ENCODE peak calls at places on chromosomes 12 and 14, in ten cellular contexts. M is AG04450, C is choroid plexus epithelial cell, E is cardiac fibroblast, U is heart right ventricle, H is A549, N is astrocyte of the spinal cord, Q is epithelial cell of esophagus, O is omental fat pad, B is fibroblast of mammary gland. P is an unnamed sample.

GRCh38 chr12:95116773-95117172 is 43.4 kb upstream of the NR2C1 start:
- DNase-seq in M (no peak), C (no peak), E (no peak), U (no peak), H (peak), N (no peak), Q (peak), O (no peak), B (no peak), P (no peak)

GRCh38 chr12:89250648-89251047 is 101.7 kb downstream of the DUSP6 start:
- DNase-seq in M (no peak), C (no peak), E (no peak), U (no peak), H (no peak), N (no peak), Q (peak), O (no peak), B (peak), P (no peak)

GRCh38 chr14:96246535-96246839 is 9.5 kb upstream of the BDKRB1 start:
- DNase-seq in M (peak), C (peak), E (peak), U (no peak), H (peak), N (peak), Q (peak), O (no peak), B (peak), P (no peak)

GRCh38 chr12:123787466-123787865 is 25.4 kb downstream of the DNAH10 start:
- DNase-seq in M (no peak), C (no peak), E (no peak), U (no peak), H (no peak), N (no peak), Q (no peak), O (no peak), B (no peak), P (no peak)

GRCh38 chr12:52833922-52834726 is at the start of gene KRT79:
- DNase-seq in M (no peak), C (no peak), E (no peak), U (no peak), H (no peak), N (no peak), Q (no peak), O (no peak), B (no peak), P (peak)

GRCh38 chr12:46659844-46660243 is 166.0 kb downstream of the SLC38A4 start:
- DNase-seq in M (no peak), C (peak), E (peak), U (no peak), H (no peak), N (no peak), Q (no peak), O (no peak), B (peak), P (no peak)

GRCh38 chr12:57085999-57086950 is 2.6 kb upstream of the NAB2 start:
- DNase-seq in M (no peak), C (peak), E (peak), U (peak), H (peak), N (peak), Q (peak), O (no peak), B (peak), P (peak)

GRCh38 chr12:113416091-113416754 is 6.0 kb upstream of the SDSL start:
- DNase-seq in M (no peak), C (peak), E (no peak), U (no peak), H (no peak), N (no peak), Q (no peak), O (no peak), B (peak), P (no peak)

GRCh38 chr12:106446429-106447092 is 89.0 kb downstream of the POLR3B start:
- DNase-seq in M (no peak), C (no peak), E (no peak), U (no peak), H (no peak), N (peak), Q (no peak), O (no peak), B (no peak), P (no peak)

GRCh38 chr12:70907412-70907811 is 13.1 kb downstream of the PTPRR start:
- DNase-seq in M (no peak), C (no peak), E (peak), U (no peak), H (no peak), N (no peak), Q (no peak), O (no peak), B (no peak), P (no peak)

GRCh38 chr14:104138891-104139459 is 588 bp downstream of the KIF26A start:
- DNase-seq in M (no peak), C (peak), E (peak), U (peak), H (no peak), N (no peak), Q (peak), O (no peak), B (no peak), P (peak)

GRCh38 chr14:51357250-51357649 is 117.2 kb downstream of the TMX1 start:
- DNase-seq in M (no peak), C (peak), E (no peak), U (no peak), H (no peak), N (peak), Q (peak), O (no peak), B (no peak), P (no peak)

GRCh38 chr14:67814826-67815225 is 1.6 kb downstream of the ZFYVE26 start:
- DNase-seq in M (no peak), C (no peak), E (no peak), U (no peak), H (no peak), N (no peak), Q (no peak), O (no peak), B (no peak), P (no peak)

GRCh38 chr12:30909088-30909688 is 17.4 kb upstream of the TSPAN11 start:
- DNase-seq in M (no peak), C (no peak), E (no peak), U (no peak), H (no peak), N (no peak), Q (no peak), O (no peak), B (peak), P (no peak)

GRCh38 chr12:55716582-55717396 is 943 bp downstream of the BLOC1S1 start:
- DNase-seq in M (no peak), C (no peak), E (peak), U (no peak), H (no peak), N (no peak), Q (no peak), O (no peak), B (peak), P (peak)

GRCh38 chr12:110744697-110745264 is 2.1 kb upstream of the PPP1CC start:
- DNase-seq in M (no peak), C (no peak), E (no peak), U (no peak), H (no peak), N (no peak), Q (peak), O (no peak), B (no peak), P (no peak)

GRCh38 chr12:4164591-4165558 is 108.7 kb upstream of the CCND2 start:
- DNase-seq in M (peak), C (peak), E (peak), U (peak), H (no peak), N (peak), Q (peak), O (no peak), B (peak), P (peak)

GRCh38 chr14:104639889-104640548 is 35.4 kb upstream of the TMEM179 start:
- DNase-seq in M (no peak), C (peak), E (peak), U (peak), H (peak), N (peak), Q (peak), O (no peak), B (peak), P (peak)

GRCh38 chr14:91484186-91484585 is 25.9 kb downstream of the PPP4R3A start:
- DNase-seq in M (no peak), C (no peak), E (no peak), U (no peak), H (no peak), N (no peak), Q (no peak), O (no peak), B (no peak), P (no peak)

GRCh38 chr12:110281549-110282342 is 699 bp downstream of the ATP2A2 start:
- DNase-seq in M (no peak), C (peak), E (peak), U (peak), H (peak), N (peak), Q (peak), O (peak), B (peak), P (peak)

GRCh38 chr12:85568395-85569103 is 267.7 kb downstream of the RASSF9 start:
- DNase-seq in M (no peak), C (no peak), E (no peak), U (no peak), H (no peak), N (no peak), Q (peak), O (no peak), B (no peak), P (no peak)

DNA sequence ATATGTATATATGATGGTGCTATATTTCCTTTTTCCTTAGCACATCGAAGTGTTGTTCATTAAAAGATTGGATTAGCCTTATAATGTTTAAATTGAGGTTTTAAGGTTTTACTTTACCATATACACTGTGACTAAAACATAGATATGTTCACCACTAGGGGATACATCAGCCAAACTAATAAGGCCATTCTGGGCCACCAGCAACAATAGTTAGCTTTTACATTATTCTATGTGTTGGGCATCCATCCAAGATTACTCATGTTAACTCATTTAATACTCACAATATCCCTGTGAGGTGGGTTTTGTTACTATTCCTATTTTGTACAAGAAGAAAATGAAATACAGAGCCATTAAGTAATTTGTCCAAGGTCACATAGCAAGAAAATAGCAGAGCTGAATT is 202.6 kb upstream of the AVPR1A start:
- DNase-seq in M (no peak), C (peak), E (peak), U (no peak), H (no peak), N (peak), Q (peak), O (no peak), B (peak), P (no peak)
- TF ChIP-seq CTCF in M (no peak), C (no peak), E (peak), U (no peak), H (no peak), N (peak), Q (peak), O (no peak), B (no peak), P (no peak)

GRCh38 chr12:12723681-12724420 is 6.7 kb downstream of the CDKN1B start:
- DNase-seq in M (no peak), C (peak), E (peak), U (peak), H (peak), N (peak), Q (peak), O (no peak), B (no peak), P (peak)

GRCh38 chr12:12725956-12726542 is 8.9 kb downstream of the CDKN1B start:
- DNase-seq in M (no peak), C (no peak), E (no peak), U (no peak), H (no peak), N (no peak), Q (no peak), O (no peak), B (no peak), P (no peak)

GRCh38 chr12:12726543-12727093 is 9.4 kb downstream of the CDKN1B start:
- DNase-seq in M (no peak), C (peak), E (peak), U (no peak), H (peak), N (peak), Q (peak), O (no peak), B (peak), P (no peak)

GRCh38 chr12:12724421-12725085 is 7.4 kb downstream of the CDKN1B start:
- DNase-seq in M (no peak), C (peak), E (peak), U (no peak), H (peak), N (peak), Q (no peak), O (no peak), B (no peak), P (peak)

GRCh38 chr12:12725086-12725955 is 8.2 kb downstream of the CDKN1B start:
- DNase-seq in M (peak), C (peak), E (peak), U (peak), H (peak), N (peak), Q (peak), O (peak), B (peak), P (peak)
- TF ChIP-seq CTCF in M (no peak), C (no peak), E (no peak), U (peak), H (no peak), N (no peak), Q (peak), O (no peak), B (no peak), P (no peak)

DNA sequence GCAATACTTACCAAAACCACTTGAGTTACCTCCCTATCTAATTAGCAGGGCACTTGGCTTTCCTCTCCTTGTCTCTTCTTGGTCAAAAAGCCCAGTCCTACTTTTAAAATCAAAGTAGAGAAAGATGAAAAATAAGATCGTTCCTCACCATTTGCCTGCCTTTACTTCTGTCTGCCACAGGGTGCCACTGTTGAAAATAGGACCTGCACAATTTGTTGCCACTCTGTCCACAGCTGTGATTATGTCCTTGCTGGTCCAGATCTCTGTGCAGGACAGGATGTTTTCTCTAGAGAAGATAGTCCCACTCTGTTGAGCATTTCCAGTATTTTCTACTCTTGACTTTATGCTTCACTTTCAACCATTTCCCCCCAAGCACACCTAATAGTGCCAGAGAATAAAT is 179.9 kb downstream of the PDZRN4 start:
- DNase-seq in M (no peak), C (peak), E (no peak), U (no peak), H (no peak), N (no peak), Q (peak), O (no peak), B (peak), P (no peak)
- TF ChIP-seq CTCF in M (peak), C (peak), E (peak), U (no peak), H (no peak), N (peak), Q (peak), O (no peak), B (peak), P (no peak)

DNA sequence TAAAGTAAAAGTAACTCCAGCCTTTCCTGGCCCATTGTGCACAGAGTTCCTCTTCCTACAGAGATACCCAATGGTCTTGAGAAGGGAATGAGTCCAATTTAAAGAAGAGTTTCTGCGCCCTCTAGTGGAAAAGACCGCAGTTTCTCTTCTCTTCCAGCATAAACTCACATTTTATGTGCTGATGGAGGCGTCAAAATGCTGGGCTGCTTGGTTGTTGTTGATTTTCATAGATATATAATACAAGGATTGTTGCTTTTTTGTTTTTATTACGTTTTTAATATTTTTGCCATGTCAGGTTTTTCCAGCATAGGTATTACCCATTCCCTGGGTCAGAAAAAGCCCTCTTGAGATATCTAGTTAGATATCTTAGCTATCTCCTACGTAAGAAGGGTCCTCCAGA is 356.9 kb upstream of the STXBP6 start:
- DNase-seq in M (no peak), C (peak), E (peak), U (no peak), H (no peak), N (no peak), Q (peak), O (no peak), B (peak), P (no peak)
- TF ChIP-seq CTCF in M (no peak), C (peak), E (no peak), U (peak), H (peak), N (peak), Q (peak), O (no peak), B (peak), P (no peak)